ENCODE peak calls at places on chromosome 10, in ten cellular contexts. R, U, G, E, A, V, W, X, H and F are unnamed samples.

GRCh38 chr10:55668326-55668922 is 692.6 kb downstream of the ZWINT start:
- DNase-seq in R (no peak), U (no peak), G (no peak), E (no peak), A (no peak), V (no peak), W (peak; percentile 29), X (no peak), H (no peak), F (no peak)

GRCh38 chr10:43193496-43194080 is 55.3 kb downstream of the CSGALNACT2 start:
- DNase-seq in R (peak; percentile 34), U (no peak), G (no peak), E (no peak), A (no peak), V (no peak), W (no peak), X (no peak), H (peak; percentile 30), F (no peak)

GRCh38 chr10:49273626-49274025 is 25.3 kb upstream of the C10orf71 start:
- DNase-seq in R (no peak), U (no peak), G (no peak), E (no peak), A (no peak), V (no peak), W (no peak), X (no peak), H (no peak), F (no peak)

GRCh38 chr10:87863102-87863943 is at the start of the genes KLLN and PTEN:
- DNase-seq in R (peak; percentile 95), U (peak; percentile 76), G (peak; percentile 91), E (peak; percentile 92), A (peak; percentile 91), V (peak; percentile 93), W (peak; percentile 95), X (peak; percentile 89), H (peak; percentile 94), F (peak; percentile 93)

GRCh38 chr10:14617850-14618249 is 156.8 kb downstream of the FAM107B start:
- DNase-seq in R (no peak), U (no peak), G (peak; percentile 45), E (no peak), A (no peak), V (no peak), W (no peak), X (no peak), H (no peak), F (no peak)

GRCh38 chr10:46057038-46057437 is 11.0 kb upstream of the MSMB start:
- DNase-seq in R (no peak), U (no peak), G (no peak), E (no peak), A (no peak), V (no peak), W (no peak), X (no peak), H (no peak), F (no peak)

GRCh38 chr10:43313901-43314300 is 47.0 kb upstream of the RASGEF1A start:
- DNase-seq in R (no peak), U (no peak), G (no peak), E (no peak), A (no peak), V (no peak), W (no peak), X (no peak), H (no peak), F (no peak)

GRCh38 chr10:118264838-118265470 is 77.2 kb downstream of the FAM204A start:
- DNase-seq in R (no peak), U (no peak), G (no peak), E (no peak), A (no peak), V (no peak), W (no peak), X (no peak), H (no peak), F (no peak)

GRCh38 chr10:11358046-11358445 is 253.4 kb downstream of the USP6NL start:
- DNase-seq in R (no peak), U (no peak), G (no peak), E (no peak), A (no peak), V (no peak), W (no peak), X (no peak), H (no peak), F (no peak)

GRCh38 chr10:105691811-105692210 is 1050.7 kb downstream of the SORCS3 start:
- DNase-seq in R (no peak), U (no peak), G (no peak), E (no peak), A (no peak), V (no peak), W (peak; percentile 13), X (no peak), H (no peak), F (no peak)

DNA sequence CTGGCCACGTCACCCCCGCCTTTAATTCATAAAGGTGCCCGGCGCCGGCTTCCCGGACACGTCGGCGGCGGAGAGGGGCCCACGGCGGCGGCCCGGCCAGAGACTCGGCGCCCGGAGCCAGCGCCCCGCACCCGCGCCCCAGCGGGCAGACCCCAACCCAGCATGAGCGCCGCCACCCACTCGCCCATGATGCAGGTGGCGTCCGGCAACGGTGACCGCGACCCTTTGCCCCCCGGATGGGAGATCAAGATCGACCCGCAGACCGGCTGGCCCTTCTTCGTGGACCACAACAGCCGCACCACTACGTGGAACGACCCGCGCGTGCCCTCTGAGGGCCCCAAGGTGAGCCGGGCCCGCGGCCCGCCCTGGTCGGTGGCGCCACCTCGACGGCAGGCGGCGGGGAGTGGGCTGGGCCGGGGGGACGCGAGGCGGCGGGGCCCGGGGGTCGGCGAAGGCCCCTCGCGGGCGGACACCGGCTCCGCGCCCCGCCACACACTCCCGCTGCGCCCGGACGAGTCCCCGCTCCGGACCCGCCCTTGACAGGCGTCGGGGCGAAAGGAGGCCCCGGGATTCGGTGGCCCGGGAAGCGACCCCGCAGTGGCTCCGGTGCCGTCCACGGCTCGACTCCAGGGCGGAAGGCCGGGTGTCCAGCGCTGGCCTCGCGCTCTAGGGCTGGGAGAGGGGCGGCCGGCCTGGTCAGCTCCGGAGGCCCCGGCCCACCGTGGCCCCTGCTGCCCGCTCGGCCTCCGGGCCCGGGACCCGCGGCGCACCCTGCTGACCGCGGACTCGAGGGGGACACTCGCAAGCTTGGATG is 541 bp downstream of the BAG3 start:
- DNase-seq in R (no peak), U (no peak), G (no peak), E (peak; percentile 26), A (peak; percentile 32), V (peak; percentile 69), W (no peak), X (peak; percentile 30), H (peak; percentile 62), F (peak; percentile 22)
- H3K27ac ChIP-seq in R (peak overlapping the region; percentile 95), U (peak overlapping the region; percentile 100), G (peak overlapping the region; percentile 89), E (peak overlapping the region; percentile 98), A (peak overlapping the region; percentile 96), V (peak overlapping the region; percentile 100), W (peak overlapping the region; percentile 89), X (peak overlapping the region; percentile 93), H (peak overlapping the region; percentile 95), F (peak overlapping the region; percentile 94)

DNA sequence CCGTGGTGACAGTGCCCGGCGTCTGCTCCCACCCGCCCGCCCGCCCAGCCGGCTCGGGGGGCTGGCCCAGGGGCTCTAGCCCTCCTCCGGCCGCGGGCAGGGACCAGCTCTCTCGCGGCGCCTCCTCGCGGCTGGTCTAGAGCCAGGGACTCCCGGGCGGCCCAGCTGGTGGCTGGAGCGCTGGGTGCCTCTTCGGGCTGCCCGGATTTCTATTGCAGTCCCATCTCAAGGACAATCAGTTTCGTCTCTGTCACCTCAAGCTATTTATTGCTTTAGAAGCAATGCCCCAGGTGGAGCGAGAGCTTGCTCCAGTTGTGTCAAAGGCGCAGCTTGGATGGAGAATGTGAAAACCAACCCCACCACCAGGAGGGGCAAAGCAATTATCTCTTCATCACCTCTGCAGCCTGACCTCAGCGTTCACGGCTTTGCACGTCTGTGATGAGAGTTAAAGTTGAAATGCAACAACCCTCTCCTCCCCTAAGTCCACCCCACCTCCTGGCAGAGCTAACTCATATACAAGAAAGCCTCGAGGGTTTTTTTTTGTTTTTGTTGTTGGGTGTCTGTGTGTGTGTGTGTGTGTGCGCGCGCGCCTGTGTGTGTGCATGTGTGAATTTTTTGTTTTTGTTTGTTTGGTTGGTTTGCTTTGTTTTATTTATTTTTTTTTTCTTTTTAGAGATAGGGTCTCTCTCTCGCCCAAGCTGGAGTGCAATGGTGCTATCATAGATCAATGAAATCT is at the start of gene ITGA8:
- DNase-seq in R (peak; percentile 63), U (no peak), G (no peak), E (peak; percentile 47), A (peak; percentile 30), V (no peak), W (peak; percentile 33), X (no peak), H (no peak), F (no peak)
- TF ChIP-seq CTCF in R (peak; percentile 6), U (peak; percentile 21), G (peak; percentile 6), E (peak; percentile 34), A (peak; percentile 46), V (peak; percentile 40), W (no peak), X (no peak), H (peak; percentile 44), F (peak; percentile 50)

GRCh38 chr10:70053896-70054641 is 1.4 kb downstream of the MACROH2A2 start:
- DNase-seq in R (no peak), U (no peak), G (no peak), E (peak; percentile 23), A (peak; percentile 12), V (peak; percentile 61), W (peak; percentile 62), X (peak; percentile 19), H (no peak), F (peak; percentile 16)

GRCh38 chr10:70053212-70053895 is 708 bp downstream of the MACROH2A2 start:
- DNase-seq in R (no peak), U (no peak), G (no peak), E (no peak), A (peak; percentile 14), V (no peak), W (peak; percentile 15), X (peak; percentile 20), H (no peak), F (peak; percentile 26)

GRCh38 chr10:70054902-70055301 is 2.3 kb downstream of the MACROH2A2 start:
- DNase-seq in R (no peak), U (no peak), G (no peak), E (no peak), A (no peak), V (no peak), W (no peak), X (no peak), H (no peak), F (no peak)

GRCh38 chr10:70052462-70053211 is at the start of gene MACROH2A2:
- DNase-seq in R (peak; percentile 76), U (no peak), G (peak; percentile 66), E (peak; percentile 62), A (peak; percentile 64), V (peak; percentile 79), W (peak; percentile 82), X (peak; percentile 61), H (peak; percentile 53), F (peak; percentile 58)

GRCh38 chr10:70051878-70052277 is 768 bp upstream of the MACROH2A2 start:
- DNase-seq in R (no peak), U (no peak), G (no peak), E (no peak), A (no peak), V (no peak), W (no peak), X (no peak), H (no peak), F (no peak)
- H3K4me3 ChIP-seq in R (no peak overlapping the region), U (peak overlapping the region; percentile 69), G (peak overlapping the region; percentile 74), E (no peak overlapping the region), A (peak overlapping the region; percentile 63), V (peak overlapping the region; percentile 76), W (peak overlapping the region; percentile 79), X (no peak overlapping the region), H (peak overlapping the region; percentile 72), F (peak overlapping the region; percentile 83)

DNA sequence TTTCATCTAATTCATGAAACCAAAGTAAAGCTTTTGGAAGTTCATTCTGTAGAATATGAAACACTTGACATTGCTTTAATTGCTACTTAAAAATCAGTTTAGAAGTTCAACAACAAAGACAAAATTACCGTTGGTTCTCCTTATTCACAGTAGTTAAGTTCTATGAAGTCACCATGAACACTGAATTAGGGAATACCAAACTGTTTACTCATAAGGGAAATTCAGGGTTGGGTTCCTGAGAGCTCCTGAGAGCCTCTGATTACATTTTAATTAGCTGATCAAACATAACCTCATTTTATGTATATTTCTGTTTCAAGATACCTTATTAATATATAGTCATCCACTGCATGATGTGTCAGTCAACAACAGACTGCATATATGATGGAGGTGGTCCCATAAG is 46.1 kb downstream of the ZNF438 start:
- DNase-seq in R (no peak), U (no peak), G (peak; percentile 62), E (no peak), A (no peak), V (no peak), W (no peak), X (no peak), H (no peak), F (no peak)
- H3K27ac ChIP-seq in R (no peak overlapping the region), U (no peak overlapping the region), G (peak overlapping the region; percentile 88), E (no peak overlapping the region), A (no peak overlapping the region), V (no peak overlapping the region), W (no peak overlapping the region), X (no peak overlapping the region), H (no peak overlapping the region), F (peak overlapping the region; percentile 66)